ENCODE peak calls at places on chromosomes 1 and 21, in five cellular contexts. P, M, D, V and U are unnamed samples.

GRCh38 chr1:9881838-9882249 is 28.2 kb downstream of the CTNNBIP1 start:
- DNase-seq in P (no peak), M (no peak), D (no peak), V (no peak), U (peak; percentile 34)

GRCh38 chr1:110746644-110747259 is 72.0 kb upstream of the KCNA3 start:
- DNase-seq in P (peak; percentile 51), M (peak; percentile 39), D (peak; percentile 19), V (peak; percentile 49), U (peak; percentile 56)

GRCh38 chr1:212207118-212207517 is 78.1 kb upstream of the PPP2R5A start:
- DNase-seq in P (no peak), M (no peak), D (no peak), V (no peak), U (no peak)

GRCh38 chr1:43172532-43172972 is 422 bp downstream of the CFAP57 start:
- DNase-seq in P (peak; percentile 77), M (peak; percentile 69), D (peak; percentile 46), V (peak; percentile 98), U (peak; percentile 90)

GRCh38 chr1:36625959-36626337 is 143.2 kb upstream of the CSF3R start:
- DNase-seq in P (no peak), M (no peak), D (no peak), V (no peak), U (no peak)

GRCh38 chr1:213035573-213035972 is 15.5 kb upstream of the RPS6KC1 start:
- DNase-seq in P (no peak), M (peak; percentile 15), D (no peak), V (no peak), U (no peak)

GRCh38 chr1:231242516-231243198 is 1.6 kb downstream of the GNPAT start:
- DNase-seq in P (peak; percentile 29), M (no peak), D (no peak), V (peak; percentile 23), U (peak; percentile 49)

GRCh38 chr1:2443285-2444137 is 31.1 kb upstream of the PEX10 start:
- DNase-seq in P (no peak), M (no peak), D (no peak), V (no peak), U (no peak)

GRCh38 chr1:239718997-239719628 is 332.7 kb downstream of the CHRM3 start:
- DNase-seq in P (no peak), M (no peak), D (no peak), V (no peak), U (peak; percentile 83)

GRCh38 chr1:25095635-25096200 is 136.6 kb downstream of the SYF2 start:
- DNase-seq in P (no peak), M (no peak), D (no peak), V (no peak), U (peak; percentile 37)

DNA sequence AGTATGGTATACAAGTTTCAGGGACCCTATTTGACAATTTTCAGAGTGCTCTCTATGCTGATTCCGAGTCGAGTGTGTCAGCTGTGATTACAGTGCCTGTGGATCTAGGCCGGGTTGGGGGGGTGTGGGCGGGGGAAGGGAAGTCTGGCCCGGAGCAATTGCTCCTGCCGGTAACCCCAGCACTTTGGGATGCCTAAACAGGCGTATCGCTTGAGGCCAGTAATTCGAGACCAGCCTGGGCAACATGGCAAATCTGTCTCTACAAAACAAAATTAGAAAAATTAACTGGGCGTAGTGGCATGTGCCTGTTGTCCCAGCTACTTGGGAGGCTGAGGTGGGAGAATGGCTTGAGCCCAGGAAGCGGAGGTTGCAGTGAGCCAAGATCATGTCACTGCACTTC is 1.6 kb upstream of the IL10RB start:
- DNase-seq in P (no peak), M (no peak), D (no peak), V (no peak), U (no peak)
- TF ChIP-seq MAX in P (no peak), M (no peak), D (no peak), V (no peak), U (no peak)

GRCh38 chr21:42466700-42467612 is 29.1 kb downstream of the RSPH1 start:
- DNase-seq in P (no peak), M (peak; percentile 6), D (no peak), V (peak; percentile 76), U (peak; percentile 96)

GRCh38 chr21:42461881-42462877 is 33.8 kb downstream of the RSPH1 start:
- DNase-seq in P (no peak), M (no peak), D (no peak), V (no peak), U (peak; percentile 71)

GRCh38 chr21:42463861-42464515 is 32.0 kb downstream of the RSPH1 start:
- DNase-seq in P (peak; percentile 52), M (peak; percentile 10), D (no peak), V (peak; percentile 76), U (peak; percentile 74)

GRCh38 chr21:42467613-42467983 is 28.4 kb downstream of the RSPH1 start:
- DNase-seq in P (no peak), M (no peak), D (no peak), V (no peak), U (no peak)

GRCh38 chr21:42465008-42465878 is 30.8 kb downstream of the RSPH1 start:
- DNase-seq in P (no peak), M (no peak), D (no peak), V (peak; percentile 64), U (peak; percentile 94)
- TF ChIP-seq POLR2A in P (no peak), M (no peak), D (no peak), V (no peak), U (no peak)

DNA sequence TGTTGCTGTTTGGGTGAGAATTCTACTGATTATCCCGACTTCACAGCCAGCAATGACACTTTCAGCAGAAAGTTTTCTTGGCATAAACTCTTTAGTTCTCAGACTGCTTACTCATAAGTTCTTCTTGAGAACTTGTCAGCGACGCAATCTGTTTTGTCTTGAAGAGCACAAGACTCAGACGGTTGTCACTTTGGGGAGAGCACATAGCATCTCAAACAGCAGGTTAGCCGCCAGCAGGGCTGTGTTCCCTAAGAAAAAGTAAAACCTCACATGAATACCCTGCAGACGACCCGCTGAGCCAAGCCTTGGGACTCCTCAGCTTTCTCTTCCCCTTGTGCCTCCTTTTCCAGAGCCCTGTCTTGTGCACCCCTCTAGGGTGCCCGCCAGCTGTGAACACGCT is 11.4 kb downstream of the AGMAT start:
- DNase-seq in P (no peak), M (no peak), D (no peak), V (no peak), U (no peak)
- TF ChIP-seq MAX in P (no peak), M (no peak), D (no peak), V (no peak), U (no peak)

GRCh38 chr1:207964195-207964966 is 53.5 kb upstream of the CD34 start:
- DNase-seq in P (peak; percentile 43), M (no peak), D (no peak), V (peak; percentile 35), U (no peak)

GRCh38 chr1:207962716-207963428 is 51.9 kb upstream of the CD34 start:
- DNase-seq in P (peak; percentile 71), M (no peak), D (no peak), V (no peak), U (peak; percentile 9)

GRCh38 chr1:207966521-207966920 is 55.6 kb upstream of the CD34 start:
- DNase-seq in P (peak; percentile 36), M (no peak), D (no peak), V (no peak), U (no peak)

GRCh38 chr1:207965602-207966387 is 54.9 kb upstream of the CD34 start:
- DNase-seq in P (no peak), M (peak; percentile 44), D (no peak), V (no peak), U (no peak)

GRCh38 chr1:207963429-207964194 is 52.7 kb upstream of the CD34 start:
- DNase-seq in P (peak; percentile 94), M (peak; percentile 74), D (no peak), V (peak; percentile 99), U (peak; percentile 85)
- TF ChIP-seq POLR2A in P (peak; percentile 59), M (peak; percentile 62), D (peak; percentile 93), V (peak; percentile 92), U (peak; percentile 58)

GRCh38 chr21:31846690-31847089 is 26.1 kb upstream of the HUNK start:
- DNase-seq in P (no peak), M (no peak), D (no peak), V (no peak), U (no peak)
- TF ChIP-seq MAX in P (no peak), M (no peak), D (no peak), V (no peak), U (no peak)

GRCh38 chr1:169590932-169591331 is 4.7 kb upstream of the F5 start:
- DNase-seq in P (no peak), M (no peak), D (no peak), V (no peak), U (no peak)
- TF ChIP-seq POLR2A in P (no peak), M (no peak), D (no peak), V (no peak), U (no peak)

DNA sequence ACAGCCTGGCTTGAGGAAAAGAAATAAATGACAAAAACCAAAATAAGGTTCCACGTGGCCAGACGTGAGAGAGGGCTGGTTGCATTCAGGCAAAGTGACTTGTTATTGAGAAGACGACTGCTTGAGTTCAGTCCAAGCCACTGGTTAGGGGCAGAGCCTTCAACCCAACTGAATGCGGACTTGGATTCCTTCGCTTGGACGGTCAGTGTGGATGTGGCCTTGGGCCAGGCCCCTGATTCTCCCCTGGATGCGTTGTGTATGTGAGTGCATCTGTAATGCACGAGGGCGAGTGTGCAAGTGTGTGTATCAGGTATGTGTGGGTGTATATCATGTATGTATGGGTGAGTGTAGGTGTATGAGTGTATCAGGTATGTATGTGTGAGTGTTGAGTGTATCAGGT is 1.9 kb downstream of the PLA2G2F start:
- DNase-seq in P (no peak), M (no peak), D (no peak), V (no peak), U (no peak)
- TF ChIP-seq MAX in P (no peak), M (no peak), D (no peak), V (no peak), U (no peak)

GRCh38 chr1:200894712-200895447 is at the start of gene INAVA:
- DNase-seq in P (no peak), M (no peak), D (no peak), V (no peak), U (no peak)
- TF ChIP-seq POLR2A in P (no peak), M (peak; percentile 49), D (no peak), V (no peak), U (no peak)

DNA sequence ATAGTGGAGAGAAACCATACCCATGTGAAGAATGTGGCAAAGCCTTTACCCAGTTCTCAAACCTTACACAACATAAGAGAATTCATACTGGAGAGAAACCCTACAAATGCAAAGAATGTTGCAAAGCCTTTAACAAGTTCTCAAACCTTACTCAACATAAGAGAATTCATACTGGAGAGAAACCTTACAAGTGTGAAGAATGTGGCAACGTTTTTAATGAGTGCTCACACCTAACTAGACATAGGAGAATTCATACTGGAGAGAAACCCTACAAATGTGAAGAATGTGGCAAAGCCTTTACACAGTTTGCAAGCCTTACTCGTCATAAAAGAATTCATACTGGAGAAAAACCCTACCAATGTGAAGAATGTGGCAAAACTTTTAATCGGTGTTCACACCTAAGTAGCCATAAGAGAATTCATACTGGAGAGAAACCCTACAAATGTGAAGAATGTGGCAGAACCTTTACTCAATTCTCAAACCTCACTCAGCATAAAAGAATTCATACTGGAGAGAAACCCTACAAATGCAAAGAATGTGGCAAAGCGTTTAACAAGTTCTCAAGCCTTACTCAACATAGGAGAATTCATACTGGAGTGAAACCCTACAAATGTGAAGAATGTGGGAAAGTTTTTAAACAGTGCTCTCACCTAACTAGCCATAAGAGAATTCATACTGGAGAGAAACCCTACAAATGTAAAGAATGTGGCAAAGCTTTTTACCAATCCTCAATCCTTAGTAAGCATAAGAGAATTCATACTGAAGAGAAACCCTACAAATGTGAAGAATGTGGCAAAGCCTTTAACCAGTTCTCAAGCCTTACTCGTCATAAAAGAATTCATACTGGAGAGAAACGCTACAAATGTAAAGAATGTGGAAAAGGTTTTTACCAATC is 80.0 kb downstream of the JMJD4 start:
- DNase-seq in P (peak; percentile 2), M (no peak), D (no peak), V (no peak), U (peak; percentile 4)
- TF ChIP-seq MAX in P (no peak), M (no peak), D (no peak), V (no peak), U (no peak)

GRCh38 chr1:39183503-39184353 is 20.8 kb upstream of the MACF1 start:
- DNase-seq in P (peak; percentile 91), M (peak; percentile 90), D (no peak), V (peak; percentile 66), U (peak; percentile 82)
- TF ChIP-seq POLR2A in P (peak; percentile 16), M (no peak), D (no peak), V (no peak), U (no peak)